ENCODE peak calls at places on chromosomes 11 and 22, in ten cellular contexts. H is uterus, L is transverse colon, S is colonic mucosa, N is lower lobe of right lung, K is IMR-90, G is fibroblast of lung, T is PC-3, O is prostate gland, V is PC-9. Z is an unnamed sample.

GRCh38 chr22:19902245-19902699 is 39.3 kb upstream of the COMT start:
- DNase-seq in H (no peak), L (no peak), S (no peak), N (no peak), K (no peak), G (no peak), T (no peak), O (no peak), V (no peak), Z (no peak)

GRCh38 chr11:61720597-61720996 is 31.8 kb upstream of the MYRF start:
- DNase-seq in H (no peak), L (no peak), S (no peak), N (no peak), K (no peak), G (no peak), T (no peak), O (no peak), V (no peak), Z (no peak)

GRCh38 chr11:3735827-3736226 is 61.5 kb downstream of the NUP98 start:
- DNase-seq in H (no peak), L (no peak), S (no peak), N (no peak), K (peak; percentile 28), G (peak; percentile 24), T (peak; percentile 21), O (no peak), V (no peak), Z (no peak)

GRCh38 chr11:28615542-28615941 is 507.4 kb downstream of the METTL15 start:
- DNase-seq in H (no peak), L (no peak), S (no peak), N (no peak), K (no peak), G (no peak), T (no peak), O (no peak), V (no peak), Z (no peak)

GRCh38 chr11:58900479-58901420 is 38.5 kb upstream of the GLYATL1 start:
- DNase-seq in H (no peak), L (peak; percentile 82), S (peak; percentile 90), N (peak; percentile 75), K (peak; percentile 73), G (peak; percentile 78), T (peak; percentile 96), O (peak; percentile 70), V (peak; percentile 40), Z (peak; percentile 58)

GRCh38 chr22:46349238-46349637 is 13.7 kb downstream of the TRMU start:
- DNase-seq in H (no peak), L (no peak), S (no peak), N (peak; percentile 21), K (no peak), G (no peak), T (no peak), O (no peak), V (no peak), Z (no peak)

GRCh38 chr11:78929906-78930220 is 355.2 kb upstream of the NARS2 start:
- DNase-seq in H (no peak), L (no peak), S (no peak), N (no peak), K (no peak), G (no peak), T (no peak), O (no peak), V (no peak), Z (no peak)

GRCh38 chr11:18312012-18312411 is 9.9 kb downstream of the HPS5 start:
- DNase-seq in H (no peak), L (no peak), S (no peak), N (no peak), K (peak; percentile 28), G (peak; percentile 78), T (no peak), O (no peak), V (no peak), Z (no peak)

GRCh38 chr11:66315498-66315885 is 1.4 kb downstream of the CD248 start:
- DNase-seq in H (no peak), L (no peak), S (no peak), N (no peak), K (no peak), G (no peak), T (no peak), O (no peak), V (no peak), Z (no peak)
- H3K27ac ChIP-seq in H (peak overlapping the region; percentile 93), L (peak overlapping the region; percentile 84), S (no peak overlapping the region), N (peak overlapping the region; percentile 65), K (peak overlapping the region; percentile 93), G (peak overlapping the region; percentile 97), T (no peak overlapping the region), O (peak overlapping the region; percentile 77), V (no peak overlapping the region), Z (peak overlapping the region; percentile 19)

DNA sequence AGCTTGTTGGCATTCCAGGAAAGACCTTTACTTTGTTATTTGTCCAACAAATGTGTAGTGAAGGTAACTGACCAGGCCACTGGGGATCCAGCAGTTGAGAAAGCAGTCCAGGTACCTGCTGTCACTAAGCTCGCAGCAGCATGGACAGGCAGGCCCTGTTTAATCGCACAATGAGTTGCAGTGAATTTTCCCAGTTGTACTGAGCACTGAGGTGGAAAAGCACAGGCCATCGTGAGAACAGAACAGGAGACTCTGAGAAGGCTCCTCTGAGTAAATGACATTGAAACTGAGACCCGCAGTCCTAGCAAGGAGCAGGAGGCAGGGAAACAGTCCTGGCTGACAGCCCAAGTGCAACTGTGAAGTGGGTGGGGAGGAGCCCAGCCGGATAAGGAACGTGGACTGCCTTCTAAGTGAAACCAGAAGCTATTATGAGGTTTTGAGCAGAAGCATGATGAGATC is 39.8 kb upstream of the CDON start:
- DNase-seq in H (peak; percentile 70), L (peak; percentile 49), S (no peak), N (peak; percentile 83), K (peak; percentile 31), G (peak; percentile 67), T (no peak), O (peak; percentile 58), V (peak; percentile 6), Z (peak; percentile 63)
- H3K4me1 ChIP-seq in H (no peaks in the 10 kb centered on the region), L (no peaks in the 10 kb centered on the region), S (no peaks in the 10 kb centered on the region), N (peaks cover 10% of the 10 kb centered on the region), K (no peaks in the 10 kb centered on the region), G (no peaks in the 10 kb centered on the region), T (no peaks in the 10 kb centered on the region), O (no peaks in the 10 kb centered on the region), V (peaks cover 8% of the 10 kb centered on the region), Z (no peaks in the 10 kb centered on the region)

DNA sequence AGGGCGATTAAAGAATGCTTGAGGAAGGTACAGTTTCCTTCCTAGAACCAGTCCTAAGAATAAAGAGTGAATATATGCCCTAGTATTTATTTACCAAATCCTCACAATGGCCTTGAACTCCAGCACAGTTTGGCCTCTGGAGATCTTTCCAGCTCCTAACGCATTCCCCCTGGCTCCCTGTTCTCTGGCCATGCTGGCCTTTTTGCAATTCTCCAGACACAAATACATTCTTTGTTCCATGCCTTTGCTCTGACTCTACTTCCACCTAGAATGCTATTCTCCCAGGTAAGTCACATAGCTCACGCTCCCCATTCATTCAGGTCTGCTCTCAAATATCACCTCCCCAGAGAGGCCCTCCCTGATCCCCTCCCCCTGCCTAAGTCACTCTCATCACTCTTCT is 3.7 kb upstream of the DGKZ start:
- DNase-seq in H (no peak), L (no peak), S (no peak), N (no peak), K (no peak), G (no peak), T (no peak), O (no peak), V (no peak), Z (no peak)
- H3K27me3 ChIP-seq in H (no peaks in the 10 kb centered on the region), L (no peaks in the 10 kb centered on the region), S (no peaks in the 10 kb centered on the region), N (no peaks in the 10 kb centered on the region), K (peaks cover 11% of the 10 kb centered on the region), G (peaks cover 17% of the 10 kb centered on the region), T (no peaks in the 10 kb centered on the region), O (no peaks in the 10 kb centered on the region), V (no peaks in the 10 kb centered on the region), Z (no peaks in the 10 kb centered on the region)

DNA sequence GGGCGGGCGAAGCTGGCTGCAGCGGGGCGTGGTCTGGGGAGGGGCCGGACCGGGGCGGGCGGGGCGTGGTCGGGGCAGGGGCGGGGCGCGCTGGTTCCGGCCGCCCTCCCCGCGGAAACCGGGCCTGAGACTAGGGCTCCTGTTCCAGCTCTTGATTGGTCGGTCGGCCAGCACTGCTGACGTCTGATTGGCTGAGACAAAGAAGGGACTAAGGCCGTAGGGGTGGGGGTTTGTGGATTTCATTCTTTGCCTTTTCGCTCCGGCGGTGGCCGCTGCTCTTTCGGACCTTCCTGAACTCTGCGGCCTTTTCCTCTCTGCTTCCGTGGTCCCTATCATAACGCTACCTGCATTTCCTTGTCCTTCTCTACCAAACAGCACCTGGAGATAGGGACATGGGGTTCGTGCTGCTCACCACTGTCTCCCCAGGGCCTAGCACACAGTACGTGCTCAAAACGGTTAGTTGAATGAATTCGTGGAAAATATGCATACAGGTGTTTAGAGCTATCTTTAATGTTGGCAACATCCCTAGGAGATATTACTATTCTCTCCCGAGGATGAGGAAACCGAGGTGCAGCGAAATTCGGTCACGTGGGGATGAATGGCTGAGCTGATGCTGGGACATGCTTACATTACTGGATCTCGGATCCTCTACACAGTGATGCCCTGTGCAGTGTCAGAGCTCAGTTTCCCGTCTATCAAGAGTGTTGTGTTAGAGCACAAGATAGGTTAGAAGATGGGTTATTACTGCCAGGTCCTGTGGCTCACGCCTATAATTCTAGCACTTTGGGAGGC is 62.8 kb downstream of the NFAM1 start:
- DNase-seq in H (peak; percentile 91), L (peak; percentile 93), S (peak; percentile 96), N (peak; percentile 92), K (peak; percentile 85), G (peak; percentile 88), T (peak; percentile 84), O (peak; percentile 95), V (peak; percentile 88), Z (peak; percentile 96)
- H3K27ac ChIP-seq in H (no peak overlapping the region), L (peak overlapping the region; percentile 79), S (peak overlapping the region; percentile 42), N (peak overlapping the region; percentile 5), K (no peak overlapping the region), G (no peak overlapping the region), T (no peak overlapping the region), O (peak overlapping the region; percentile 26), V (no peak overlapping the region), Z (peak overlapping the region; percentile 28)

DNA sequence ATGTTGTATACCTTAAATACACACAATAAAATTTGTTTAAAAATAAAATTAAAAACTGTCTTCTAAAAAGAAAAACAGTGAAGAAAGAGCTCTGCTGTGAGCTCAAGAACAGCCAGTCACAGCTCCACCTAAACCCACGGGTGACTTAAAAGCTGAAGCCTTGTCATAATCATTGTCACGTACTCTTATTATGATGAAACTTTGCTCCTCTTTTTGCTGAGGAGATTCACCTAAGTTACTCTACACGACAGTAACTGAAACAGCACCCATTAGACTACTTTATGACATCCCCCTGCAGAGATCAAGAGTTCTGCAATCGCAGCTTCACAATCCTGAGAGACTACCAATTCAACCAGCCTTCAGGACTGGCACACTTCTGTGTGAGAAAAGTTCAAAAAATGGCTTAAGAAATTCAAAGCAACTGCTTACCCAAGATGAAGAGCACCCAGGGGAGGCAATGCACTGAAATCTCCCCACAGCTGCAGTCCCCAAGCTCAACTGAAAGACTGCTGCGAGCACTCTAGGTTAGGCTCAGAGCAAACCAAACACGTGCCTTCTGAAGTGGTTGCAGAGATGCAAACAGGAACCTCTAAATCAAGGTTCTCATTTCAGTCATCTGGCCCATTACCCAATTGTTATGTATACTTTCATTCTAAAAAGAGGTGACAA is at the start of gene JAML:
- DNase-seq in H (no peak), L (peak; percentile 60), S (no peak), N (no peak), K (no peak), G (no peak), T (no peak), O (no peak), V (no peak), Z (peak; percentile 45)
- H3K4me1 ChIP-seq in H (no peaks in the 10 kb centered on the region), L (no peaks in the 10 kb centered on the region), S (no peaks in the 10 kb centered on the region), N (peaks cover 40% of the 10 kb centered on the region), K (no peaks in the 10 kb centered on the region), G (no peaks in the 10 kb centered on the region), T (peaks cover 12% of the 10 kb centered on the region), O (no peaks in the 10 kb centered on the region), V (no peaks in the 10 kb centered on the region), Z (no peaks in the 10 kb centered on the region)

Z was measured in small intestine.